ENCODE peak calls at places on chromosomes 16 and 17, in five cellular contexts. L, H, A, Y and I are unnamed samples.

GRCh38 chr16:67207116-67207856 is 8.4 kb downstream of the ELMO3 start:
- DNase-seq in Y (no peak), H (no peak), L (no peak), A (peak), I (no peak)

GRCh38 chr17:50027639-50028206 is 28.2 kb upstream of the ITGA3 start:
- DNase-seq in H (peak), L (peak), Y (no peak), A (peak), I (no peak)

GRCh38 chr17:77842148-77842905 is 116.2 kb upstream of the TNRC6C start:
- DNase-seq in A (no peak), Y (no peak), H (no peak), L (peak), I (no peak)

GRCh38 chr17:79305831-79306687 is 231.4 kb downstream of the ENGASE start:
- DNase-seq in H (no peak), L (peak), A (no peak), Y (no peak), I (no peak)

GRCh38 chr17:76394166-76394565 is 9.8 kb downstream of the SPHK1 start:
- DNase-seq in H (no peak), A (no peak), Y (no peak), L (no peak), I (no peak)

GRCh38 chr17:72476134-72476533 is 355.3 kb downstream of the SOX9 start:
- DNase-seq in L (no peak), H (no peak), A (no peak), Y (no peak), I (no peak)

GRCh38 chr16:87780385-87780989 is 14.7 kb upstream of the KLHDC4 start:
- DNase-seq in L (peak), Y (no peak), A (no peak), H (no peak), I (peak)

GRCh38 chr17:3959921-3960601 is 4.2 kb downstream of the ATP2A3 start:
- DNase-seq in H (no peak), Y (no peak), L (no peak), A (no peak), I (no peak)

GRCh38 chr16:31382485-31383161 is 10.5 kb upstream of the ITGAD start:
- DNase-seq in H (peak), Y (peak), L (peak), A (no peak), I (peak)

GRCh38 chr17:7988750-7989178 is 13.7 kb upstream of the GUCY2D start:
- DNase-seq in L (peak), A (peak), Y (peak), H (peak), I (peak)

GRCh38 chr17:42111901-42112551 is 488 bp downstream of the DHX58 start:
- DNase-seq in L (peak), A (no peak), H (no peak), Y (no peak), I (no peak)

GRCh38 chr17:49146620-49147306 is 14.2 kb downstream of the B4GALNT2 start:
- DNase-seq in A (peak), L (peak), H (peak), Y (no peak), I (no peak)

GRCh38 chr17:78281249-78281865 is 49.9 kb downstream of the TMEM235 start:
- DNase-seq in A (no peak), Y (no peak), H (no peak), L (no peak), I (no peak)

GRCh38 chr16:29790183-29790948 is at the start of gene KIF22:
- DNase-seq in H (peak), A (peak), L (peak), Y (peak), I (peak)

GRCh38 chr17:2215616-2216364 is 87.8 kb downstream of the SMG6 start:
- DNase-seq in A (peak), H (no peak), Y (no peak), L (peak), I (peak)

GRCh38 chr17:62094175-62094574 is 29.1 kb upstream of the MED13 start:
- DNase-seq in H (no peak), Y (no peak), L (no peak), A (no peak), I (no peak)

GRCh38 chr16:8376430-8376829 is 213.9 kb downstream of the TMEM114 start:
- DNase-seq in H (no peak), Y (no peak), L (no peak), A (no peak), I (no peak)

GRCh38 chr16:84520778-84521770 is 16.6 kb upstream of the MEAK7 start:
- DNase-seq in L (no peak), H (no peak), Y (no peak), A (no peak), I (no peak)

GRCh38 chr16:15523092-15523541 is 88.7 kb downstream of the BMERB1 start:
- DNase-seq in H (peak), Y (no peak), A (no peak), L (no peak), I (no peak)

GRCh38 chr17:40966848-40967247 is at the start of gene KRT39:
- DNase-seq in L (no peak), A (no peak), H (no peak), Y (no peak), I (no peak)

GRCh38 chr17:55830699-55831098 is 79.8 kb downstream of the PCTP start:
- DNase-seq in Y (no peak), L (no peak), H (no peak), A (no peak), I (no peak)

GRCh38 chr17:55820675-55821074 is 69.8 kb downstream of the PCTP start:
- DNase-seq in L (no peak), Y (no peak), A (no peak), H (no peak), I (no peak)

GRCh38 chr17:55830210-55830609 is 79.4 kb downstream of the PCTP start:
- DNase-seq in Y (no peak), H (no peak), A (no peak), L (no peak), I (no peak)

GRCh38 chr17:55825213-55825612 is 74.4 kb downstream of the PCTP start:
- DNase-seq in L (peak), A (no peak), Y (no peak), H (peak), I (no peak)
- TF ChIP-seq CTCF in L (peak), A (peak), Y (peak), H (peak), I (peak)

GRCh38 chr17:82668631-82669099 is 20.4 kb upstream of the WDR45B start:
- DNase-seq in A (peak), Y (peak), L (peak), H (peak), I (peak)
- TF ChIP-seq CTCF in A (peak), Y (peak), L (peak), H (peak), I (peak)

GRCh38 chr16:53007095-53007494 is 45.6 kb downstream of the CHD9NB start:
- DNase-seq in A (no peak), L (no peak), H (no peak), Y (no peak), I (no peak)
- TF ChIP-seq CTCF in A (no peak), L (no peak), H (no peak), Y (no peak), I (no peak)

DNA sequence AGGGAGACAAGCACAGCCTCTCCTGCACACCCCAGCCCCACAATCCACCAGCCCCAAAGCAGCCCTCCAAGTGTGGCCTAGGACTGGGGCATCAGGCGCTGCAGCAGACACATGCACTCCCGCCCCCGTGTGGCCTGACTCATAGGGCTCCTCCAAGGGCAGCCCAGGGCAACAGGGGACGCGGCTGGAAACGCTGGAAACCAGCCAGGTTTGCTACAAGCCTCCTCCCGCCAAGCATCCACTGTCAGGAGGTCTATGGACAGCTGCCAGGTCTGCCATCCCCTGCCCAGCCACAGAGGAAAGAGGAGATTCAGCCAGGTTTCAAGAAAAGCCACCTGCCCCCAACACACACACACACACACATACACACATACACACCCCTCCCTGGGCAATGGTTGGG is 25.8 kb downstream of the SRCIN1 start:
- DNase-seq in H (peak), L (peak), Y (no peak), A (no peak), I (no peak)
- TF ChIP-seq CTCF in H (peak), L (peak), Y (peak), A (peak), I (no peak)

GRCh38 chr17:14156689-14157088 is 80.0 kb downstream of the CDRT15 start:
- DNase-seq in L (peak), A (no peak), H (no peak), Y (no peak), I (no peak)

GRCh38 chr17:14157822-14158221 is 78.8 kb downstream of the CDRT15 start:
- DNase-seq in L (no peak), Y (no peak), A (no peak), H (no peak), I (no peak)

GRCh38 chr17:14165672-14166071 is 71.0 kb downstream of the CDRT15 start:
- DNase-seq in Y (no peak), L (no peak), H (no peak), A (no peak), I (no peak)

GRCh38 chr17:14158707-14159106 is 78.0 kb downstream of the CDRT15 start:
- DNase-seq in A (no peak), Y (no peak), H (no peak), L (no peak), I (no peak)

GRCh38 chr17:14161419-14161818 is 75.2 kb downstream of the CDRT15 start:
- DNase-seq in Y (no peak), L (no peak), A (no peak), H (no peak), I (no peak)
- TF ChIP-seq CTCF in Y (no peak), L (no peak), A (no peak), H (no peak), I (no peak)

DNA sequence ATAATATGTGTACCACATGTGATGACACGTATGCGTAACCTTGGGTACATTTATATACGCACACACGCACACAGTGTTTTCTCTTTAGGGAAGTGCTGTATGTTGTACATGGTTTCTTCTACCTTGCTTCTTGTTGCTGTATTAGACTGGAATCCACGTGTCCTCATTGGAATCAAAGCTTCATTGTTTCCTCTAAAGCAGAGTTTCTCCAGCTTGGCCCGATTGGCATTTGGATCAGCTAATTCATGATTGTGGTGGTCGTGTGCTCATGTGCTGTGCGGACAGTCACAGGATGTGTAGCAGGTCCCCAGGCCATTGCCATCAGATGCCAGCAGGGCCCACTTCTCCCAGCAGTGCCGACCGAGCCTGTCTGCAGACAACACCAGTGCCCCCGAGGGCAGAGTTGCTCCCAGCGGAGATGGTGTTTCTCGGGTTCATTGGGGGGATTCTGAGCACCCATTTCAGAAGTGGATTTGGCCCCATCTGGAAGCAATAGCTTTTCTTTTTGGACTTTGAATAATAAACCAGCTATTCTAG is 148.4 kb downstream of the RPTOR start:
- DNase-seq in Y (no peak), H (no peak), L (no peak), A (no peak), I (no peak)
- TF ChIP-seq CTCF in Y (no peak), H (no peak), L (no peak), A (no peak), I (no peak)

GRCh38 chr17:82129095-82129494 is 31.1 kb upstream of the FASN start:
- DNase-seq in H (no peak), L (no peak), Y (no peak), A (no peak), I (no peak)
- TF ChIP-seq CTCF in H (no peak), L (peak), Y (no peak), A (no peak), I (no peak)

GRCh38 chr17:47986520-47986919 is 15.6 kb downstream of the CDK5RAP3 start:
- DNase-seq in A (no peak), Y (no peak), H (no peak), L (no peak), I (no peak)

GRCh38 chr17:47983492-47984223 is 12.7 kb downstream of the CDK5RAP3 start:
- DNase-seq in A (no peak), L (no peak), H (no peak), Y (no peak), I (no peak)

GRCh38 chr17:47989159-47989558 is 18.2 kb downstream of the CDK5RAP3 start:
- DNase-seq in A (no peak), H (no peak), Y (no peak), L (no peak), I (no peak)

GRCh38 chr17:47989700-47990099 is 18.8 kb downstream of the CDK5RAP3 start:
- DNase-seq in L (no peak), Y (no peak), H (no peak), A (no peak), I (no peak)

DNA sequence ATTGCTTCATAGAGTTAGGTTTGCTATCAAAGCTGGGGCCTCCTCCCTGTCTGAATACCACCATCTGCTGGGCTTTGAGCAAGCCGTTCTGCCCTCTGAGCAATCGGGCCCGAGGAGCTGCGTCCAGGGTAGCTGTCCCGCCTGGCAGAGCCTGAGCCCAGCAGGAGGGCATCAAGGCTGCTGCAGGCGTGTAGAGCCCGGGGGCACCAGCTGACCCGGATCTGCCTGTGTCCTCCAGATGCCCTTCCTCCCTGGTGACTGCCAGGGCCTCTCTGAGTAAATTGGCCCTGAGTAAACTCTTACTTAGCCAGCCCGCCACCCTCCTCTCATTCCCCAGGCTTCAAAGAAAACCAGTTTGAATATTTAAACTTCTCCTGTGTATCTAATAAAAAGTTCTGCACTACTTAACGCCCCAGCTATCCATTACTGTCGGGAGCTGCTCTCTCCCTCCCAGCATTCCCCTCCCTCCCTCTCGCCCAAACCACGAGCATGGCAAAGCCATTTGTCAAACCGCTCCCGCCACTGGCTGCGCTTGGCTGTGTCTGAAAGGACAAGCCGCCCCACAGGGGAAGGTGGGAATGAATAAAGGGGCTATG is 16.4 kb downstream of the CDK5RAP3 start:
- DNase-seq in A (no peak), Y (no peak), L (no peak), H (no peak), I (no peak)
- TF ChIP-seq CTCF in A (no peak), Y (no peak), L (no peak), H (no peak), I (no peak)

DNA sequence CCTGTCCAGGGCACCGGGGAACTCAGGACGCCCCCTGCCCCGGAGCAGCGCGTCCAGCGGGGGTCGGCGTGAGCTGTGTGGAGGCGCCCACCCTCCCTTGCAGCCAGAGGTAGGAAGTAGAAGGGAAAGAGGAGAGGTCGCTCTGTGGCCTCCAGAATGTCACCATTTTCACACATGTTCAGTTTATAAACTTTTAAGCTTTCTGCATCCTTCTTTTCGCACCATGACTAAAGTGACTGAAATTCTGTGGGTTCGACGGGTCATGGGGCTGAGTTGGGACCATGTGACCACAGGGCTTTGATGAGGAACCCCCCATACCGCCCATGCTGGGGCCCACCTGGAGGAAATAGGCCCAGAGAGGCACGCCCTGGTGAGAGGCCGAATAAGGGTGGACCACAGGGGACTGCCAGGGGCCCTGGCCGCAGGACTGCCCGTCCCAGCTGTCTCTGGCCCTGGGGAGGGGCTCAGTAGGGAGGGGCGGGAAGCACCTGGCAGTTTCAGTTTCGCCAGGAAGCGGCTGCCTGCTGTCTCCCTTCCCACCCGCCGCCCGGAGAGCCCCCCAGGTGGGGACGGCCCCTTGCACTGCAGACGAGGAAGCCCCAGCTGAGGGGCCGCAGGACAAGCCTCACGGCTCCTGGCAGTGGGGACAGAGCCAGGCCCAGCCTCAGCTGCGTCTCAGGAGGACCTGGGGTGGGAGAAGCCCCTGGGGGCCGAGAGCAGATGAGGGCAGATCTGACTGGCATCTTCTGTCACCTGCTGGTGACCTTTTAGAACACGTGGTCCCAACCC is 9.0 kb downstream of the CBFA2T3 start:
- DNase-seq in Y (no peak), H (no peak), A (no peak), L (no peak), I (peak)
- TF ChIP-seq CTCF in Y (no peak), H (no peak), A (no peak), L (no peak), I (no peak)